ENCODE peak calls at places on chromosomes 16 and 17, in four cellular contexts. One of them, this sample, is unnamed. For H3K4me1, the result is how much of the 10 kb centered on the place peaks cover.

GRCh38 chr16:77963185-77964044 is 58.9 kb upstream of the CLEC3A start:
- DNase-seq in pancreas: no peak
- DNase-seq in HAP-1: no peak
- DNase-seq in effector memory CD4-positive, alpha-beta T cell: no peak
- DNase-seq in this sample: no peak

GRCh38 chr17:66319226-66319625 is 16.8 kb downstream of the PRKCA start:
- DNase-seq in effector memory CD4-positive, alpha-beta T cell: no peak
- DNase-seq in HAP-1: no peak
- DNase-seq in pancreas: no peak
- DNase-seq in this sample: no peak

GRCh38 chr17:80789356-80789902 is 202.2 kb upstream of the CHMP6 start:
- DNase-seq in HAP-1: no peak
- DNase-seq in pancreas: no peak
- DNase-seq in effector memory CD4-positive, alpha-beta T cell: no peak
- DNase-seq in this sample: no peak

GRCh38 chr16:17459903-17460521 is 10.7 kb downstream of the XYLT1 start:
- DNase-seq in pancreas: no peak
- DNase-seq in HAP-1: no peak
- DNase-seq in effector memory CD4-positive, alpha-beta T cell: no peak
- DNase-seq in this sample: no peak

GRCh38 chr16:29809850-29810698 is 1.9 kb upstream of the PRRT2 start:
- DNase-seq in effector memory CD4-positive, alpha-beta T cell: no peak
- DNase-seq in HAP-1: peak
- DNase-seq in pancreas: peak
- DNase-seq in this sample: no peak

GRCh38 chr16:4369006-4369766 is 2.5 kb upstream of the VASN start:
- DNase-seq in pancreas: no peak
- DNase-seq in HAP-1: no peak
- DNase-seq in effector memory CD4-positive, alpha-beta T cell: no peak
- DNase-seq in this sample: no peak

GRCh38 chr17:38605230-38605851 is 411 bp downstream of the SRCIN1 start:
- DNase-seq in HAP-1: no peak
- DNase-seq in pancreas: no peak
- DNase-seq in effector memory CD4-positive, alpha-beta T cell: no peak
- DNase-seq in this sample: no peak

GRCh38 chr16:80599466-80599865 is 58.7 kb downstream of the DYNLRB2 start:
- DNase-seq in HAP-1: no peak
- DNase-seq in pancreas: no peak
- DNase-seq in effector memory CD4-positive, alpha-beta T cell: no peak
- DNase-seq in this sample: no peak

GRCh38 chr16:12535535-12536411 is 267.9 kb downstream of the CPPED1 start:
- DNase-seq in pancreas: no peak
- DNase-seq in HAP-1: no peak
- DNase-seq in effector memory CD4-positive, alpha-beta T cell: no peak
- DNase-seq in this sample: peak

GRCh38 chr17:57744195-57745170 is 616 bp downstream of the CCDC182 start:
- DNase-seq in HAP-1: no peak
- DNase-seq in pancreas: no peak
- DNase-seq in effector memory CD4-positive, alpha-beta T cell: no peak
- DNase-seq in this sample: no peak

DNA sequence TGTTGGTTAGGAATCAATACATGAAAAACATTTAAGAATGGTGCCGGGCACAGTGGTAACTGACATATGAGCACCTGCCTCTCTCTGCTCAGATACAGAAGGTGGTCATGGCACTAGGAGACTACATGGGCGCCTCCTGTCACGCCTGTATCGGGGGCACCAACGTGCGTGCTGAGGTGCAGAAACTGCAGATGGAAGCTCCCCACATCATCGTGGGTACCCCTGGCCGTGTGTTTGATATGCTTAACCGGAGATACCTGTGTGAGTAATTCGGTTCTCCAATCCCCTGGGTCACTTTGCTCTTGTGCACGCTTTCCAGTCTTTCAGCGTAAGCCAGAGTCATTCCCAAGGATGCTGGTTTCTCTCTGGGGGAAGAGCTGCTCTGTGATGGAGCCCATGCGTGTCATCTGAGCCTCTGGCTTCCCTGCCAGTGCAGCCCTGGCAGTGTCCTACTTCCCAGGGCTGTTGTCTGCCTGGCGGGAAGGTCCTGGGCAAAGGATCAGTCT is 3.0 kb upstream of the CD68 start:
- DNase-seq in HAP-1: no peak
- DNase-seq in pancreas: no peak
- DNase-seq in effector memory CD4-positive, alpha-beta T cell: no peak
- DNase-seq in this sample: no peak
- H3K4me1 ChIP-seq in HAP-1: under half
- H3K4me1 ChIP-seq in pancreas: under half
- H3K4me1 ChIP-seq in effector memory CD4-positive, alpha-beta T cell: under half
- H3K4me1 ChIP-seq in this sample: under half

GRCh38 chr17:3004150-3004801 is 59.1 kb downstream of the OR1D5 start:
- DNase-seq in pancreas: peak
- DNase-seq in effector memory CD4-positive, alpha-beta T cell: no peak
- DNase-seq in HAP-1: peak
- DNase-seq in this sample: no peak
- H3K4me3 ChIP-seq in pancreas: no peak
- H3K4me3 ChIP-seq in effector memory CD4-positive, alpha-beta T cell: peak
- H3K4me3 ChIP-seq in HAP-1: no peak
- H3K4me3 ChIP-seq in this sample: no peak

GRCh38 chr16:89104930-89105571 is 11.4 kb downstream of the ACSF3 start:
- DNase-seq in HAP-1: no peak
- DNase-seq in effector memory CD4-positive, alpha-beta T cell: no peak
- DNase-seq in pancreas: no peak
- DNase-seq in this sample: no peak

GRCh38 chr16:89103156-89103555 is 9.5 kb downstream of the ACSF3 start:
- DNase-seq in pancreas: peak
- DNase-seq in HAP-1: no peak
- DNase-seq in effector memory CD4-positive, alpha-beta T cell: no peak
- DNase-seq in this sample: no peak

GRCh38 chr16:89105599-89106151 is 12.0 kb downstream of the ACSF3 start:
- DNase-seq in HAP-1: no peak
- DNase-seq in effector memory CD4-positive, alpha-beta T cell: no peak
- DNase-seq in pancreas: peak
- DNase-seq in this sample: no peak

GRCh38 chr16:89103781-89104180 is 10.1 kb downstream of the ACSF3 start:
- DNase-seq in pancreas: no peak
- DNase-seq in effector memory CD4-positive, alpha-beta T cell: no peak
- DNase-seq in HAP-1: no peak
- DNase-seq in this sample: no peak

GRCh38 chr16:89104303-89104702 is 10.7 kb downstream of the ACSF3 start:
- DNase-seq in HAP-1: no peak
- DNase-seq in effector memory CD4-positive, alpha-beta T cell: no peak
- DNase-seq in pancreas: no peak
- DNase-seq in this sample: no peak
- H3K4me1 ChIP-seq in HAP-1: under half
- H3K4me1 ChIP-seq in effector memory CD4-positive, alpha-beta T cell: under half
- H3K4me1 ChIP-seq in pancreas: under half
- H3K4me1 ChIP-seq in this sample: under half

GRCh38 chr17:8001976-8002645 is at the start of gene GUCY2D:
- DNase-seq in effector memory CD4-positive, alpha-beta T cell: no peak
- DNase-seq in HAP-1: no peak
- DNase-seq in pancreas: peak
- DNase-seq in this sample: no peak
- H3K4me3 ChIP-seq in effector memory CD4-positive, alpha-beta T cell: peak
- H3K4me3 ChIP-seq in HAP-1: no peak
- H3K4me3 ChIP-seq in pancreas: no peak
- H3K4me3 ChIP-seq in this sample: peak

DNA sequence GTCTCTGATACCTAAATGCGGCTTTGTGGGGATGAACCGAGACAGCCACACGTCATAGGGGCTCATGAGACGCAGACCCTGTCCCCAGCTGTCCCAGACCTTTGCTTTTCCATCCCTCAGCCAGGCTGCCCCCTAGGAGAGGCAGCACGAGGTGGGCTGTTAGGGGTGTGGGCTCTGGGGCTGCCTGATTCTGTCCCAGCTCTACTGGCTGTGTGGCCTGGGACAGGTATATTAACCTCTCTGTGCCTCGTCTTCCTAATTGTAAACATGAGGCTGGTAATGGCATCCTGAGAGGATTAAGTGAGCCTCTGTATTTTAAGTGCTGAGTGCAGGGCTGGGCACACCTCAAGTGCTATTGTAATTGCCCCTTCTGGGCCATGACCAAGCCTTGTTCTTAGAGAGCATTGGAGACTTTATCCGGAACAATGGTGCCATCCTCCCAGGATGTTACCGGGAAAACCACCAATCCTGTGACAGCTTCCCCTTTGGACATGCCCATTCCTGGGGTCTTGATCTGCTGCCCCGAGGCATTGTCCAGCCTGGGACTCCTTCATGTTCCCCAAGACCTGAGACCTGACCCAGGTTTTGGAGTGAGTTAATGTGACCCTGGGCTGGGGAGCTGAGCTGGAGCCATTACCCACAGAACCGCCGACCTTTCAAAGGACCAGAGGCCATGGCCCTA is 5.1 kb downstream of the ADGRG1 start:
- DNase-seq in pancreas: no peak
- DNase-seq in HAP-1: no peak
- DNase-seq in effector memory CD4-positive, alpha-beta T cell: no peak
- DNase-seq in this sample: no peak
- H3K4me1 ChIP-seq in pancreas: under half
- H3K4me1 ChIP-seq in HAP-1: under half
- H3K4me1 ChIP-seq in effector memory CD4-positive, alpha-beta T cell: under half
- H3K4me1 ChIP-seq in this sample: under half

DNA sequence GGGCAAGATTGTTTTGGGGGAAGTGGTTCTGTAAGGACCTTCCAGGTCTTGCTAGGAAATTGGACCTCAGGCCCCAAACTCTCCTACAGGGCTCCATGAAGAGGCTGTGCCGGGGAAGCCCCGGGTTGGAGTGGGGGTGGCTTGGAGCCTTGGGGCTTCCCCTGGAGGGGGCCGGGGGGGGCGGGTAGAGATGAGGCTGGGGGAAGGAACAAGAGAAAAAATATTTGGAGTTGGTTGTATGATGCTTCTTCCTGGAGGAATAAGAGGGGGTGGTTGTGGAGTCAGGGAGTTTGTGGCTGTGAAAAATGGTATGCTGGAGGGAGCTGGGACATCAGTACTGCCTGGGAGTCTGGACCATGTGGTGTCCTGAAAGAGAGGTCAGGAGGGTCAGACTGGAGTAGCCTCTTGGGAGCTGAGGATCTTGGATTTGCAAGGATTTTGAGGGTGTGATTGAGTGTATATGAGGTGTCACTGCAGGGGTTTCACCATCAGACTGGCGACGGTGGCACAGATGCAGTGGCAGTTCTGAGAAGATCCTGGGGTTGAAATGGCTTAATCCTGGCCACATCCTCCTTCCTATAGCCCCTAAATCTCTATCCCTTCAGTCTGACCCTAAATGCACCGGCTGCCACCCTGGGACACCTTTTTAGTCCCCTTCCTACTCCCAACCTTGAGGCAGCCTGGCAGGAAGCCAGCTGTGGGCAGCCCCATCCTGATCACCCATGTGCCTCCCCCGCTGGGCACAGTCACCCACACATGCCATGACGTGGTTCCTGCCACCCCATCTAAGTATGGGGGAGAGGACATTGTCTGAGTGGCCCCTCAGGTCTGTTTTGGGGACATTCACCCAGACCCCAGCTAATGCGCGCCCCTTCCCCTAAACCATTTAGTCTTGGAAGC is 10.9 kb downstream of the RARA start:
- DNase-seq in HAP-1: no peak
- DNase-seq in effector memory CD4-positive, alpha-beta T cell: peak
- DNase-seq in pancreas: peak
- DNase-seq in this sample: no peak
- H3K4me3 ChIP-seq in HAP-1: no peak
- H3K4me3 ChIP-seq in effector memory CD4-positive, alpha-beta T cell: peak
- H3K4me3 ChIP-seq in pancreas: no peak
- H3K4me3 ChIP-seq in this sample: no peak

GRCh38 chr17:44555056-44555455 is 2.2 kb upstream of the FZD2 start:
- DNase-seq in effector memory CD4-positive, alpha-beta T cell: no peak
- DNase-seq in HAP-1: no peak
- DNase-seq in pancreas: no peak
- DNase-seq in this sample: no peak

GRCh38 chr17:44557653-44558285 is 485 bp downstream of the FZD2 start:
- DNase-seq in pancreas: peak
- DNase-seq in effector memory CD4-positive, alpha-beta T cell: no peak
- DNase-seq in HAP-1: no peak
- DNase-seq in this sample: no peak

GRCh38 chr17:44558349-44559287 is 1.3 kb downstream of the FZD2 start:
- DNase-seq in pancreas: peak
- DNase-seq in HAP-1: no peak
- DNase-seq in effector memory CD4-positive, alpha-beta T cell: no peak
- DNase-seq in this sample: no peak

GRCh38 chr17:44556114-44556853 is 1.0 kb upstream of the FZD2 start:
- DNase-seq in effector memory CD4-positive, alpha-beta T cell: no peak
- DNase-seq in HAP-1: peak
- DNase-seq in pancreas: no peak
- DNase-seq in this sample: no peak

GRCh38 chr17:44556854-44557606 is at the start of gene FZD2:
- DNase-seq in pancreas: peak
- DNase-seq in HAP-1: peak
- DNase-seq in effector memory CD4-positive, alpha-beta T cell: no peak
- DNase-seq in this sample: peak
- H3K4me1 ChIP-seq in pancreas: under half
- H3K4me1 ChIP-seq in HAP-1: under half
- H3K4me1 ChIP-seq in effector memory CD4-positive, alpha-beta T cell: under half
- H3K4me1 ChIP-seq in this sample: under half

GRCh38 chr16:89435051-89435450 is 55.3 kb downstream of the ANKRD11 start:
- DNase-seq in effector memory CD4-positive, alpha-beta T cell: no peak
- DNase-seq in pancreas: no peak
- DNase-seq in HAP-1: no peak
- DNase-seq in this sample: no peak

GRCh38 chr16:89437991-89438390 is 52.4 kb downstream of the ANKRD11 start:
- DNase-seq in pancreas: no peak
- DNase-seq in effector memory CD4-positive, alpha-beta T cell: no peak
- DNase-seq in HAP-1: no peak
- DNase-seq in this sample: no peak

GRCh38 chr16:89434490-89434889 is 55.9 kb downstream of the ANKRD11 start:
- DNase-seq in pancreas: no peak
- DNase-seq in HAP-1: no peak
- DNase-seq in effector memory CD4-positive, alpha-beta T cell: no peak
- DNase-seq in this sample: no peak

GRCh38 chr16:89436362-89436761 is 54.0 kb downstream of the ANKRD11 start:
- DNase-seq in effector memory CD4-positive, alpha-beta T cell: no peak
- DNase-seq in pancreas: no peak
- DNase-seq in HAP-1: no peak
- DNase-seq in this sample: no peak

DNA sequence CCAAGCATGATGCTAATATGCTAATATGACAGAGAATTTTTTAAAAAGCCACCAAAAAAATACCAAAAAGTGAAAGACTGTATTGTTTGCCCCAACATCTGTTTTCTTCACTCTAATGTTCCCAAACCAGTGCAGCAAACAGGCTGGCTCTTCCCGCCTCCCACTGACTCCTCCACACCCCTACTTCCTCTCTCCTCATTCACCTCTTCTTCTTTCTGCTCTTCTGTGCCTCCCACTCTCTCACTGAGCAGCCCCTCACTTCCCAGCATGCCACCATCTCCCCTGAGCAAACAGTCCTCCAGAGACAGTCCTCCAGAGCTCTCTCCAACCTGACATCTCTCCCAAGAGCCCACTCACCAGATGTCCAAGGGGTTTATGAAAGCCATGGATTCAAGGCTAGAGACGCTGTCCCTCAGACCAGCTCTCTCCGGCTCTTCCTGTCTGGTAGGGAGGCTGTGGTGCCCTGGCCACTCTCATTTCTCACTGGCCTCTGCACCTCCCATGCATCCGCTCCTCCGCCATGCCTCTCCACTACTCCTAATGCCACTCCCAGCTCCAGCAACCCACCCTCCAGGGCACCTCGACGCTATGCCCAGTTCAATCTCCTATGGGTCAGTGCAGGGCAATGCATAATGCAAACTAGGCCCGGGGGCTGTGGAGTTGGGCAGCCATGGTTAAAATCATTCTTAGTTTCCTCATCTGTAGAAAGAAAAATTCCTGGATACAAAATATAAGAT is 52.9 kb downstream of the ANKRD11 start:
- DNase-seq in HAP-1: no peak
- DNase-seq in pancreas: no peak
- DNase-seq in effector memory CD4-positive, alpha-beta T cell: no peak
- DNase-seq in this sample: no peak
- H3K4me3 ChIP-seq in HAP-1: no peak
- H3K4me3 ChIP-seq in pancreas: no peak
- H3K4me3 ChIP-seq in effector memory CD4-positive, alpha-beta T cell: no peak
- H3K4me3 ChIP-seq in this sample: no peak